ENCODE peak calls at places on chromosomes 13 and 19, in eight cellular contexts. M is left ventricle myocardium inferior, I is PC-3, T is mucosa of gallbladder, C is upper lobe of right lung, Z is HT-29, W is ELF-1, V is activated B cell treated with CpG ODN at 0.5 μM for 24 hours. G is an unnamed sample.

GRCh38 chr19:3651684-3652083 is 25.1 kb upstream of the CACTIN start:
- DNase-seq in Z (no peak), V (no peak), T (no peak), W (no peak), I (no peak), M (no peak), C (no peak), G (no peak)

GRCh38 chr13:60448907-60449510 is 52.0 kb downstream of the TDRD3 start:
- DNase-seq in C (no peak), Z (peak), I (peak), W (no peak), M (no peak), V (no peak), T (peak), G (no peak)

GRCh38 chr13:59211636-59212035 is 952.1 kb downstream of the DIAPH3 start:
- DNase-seq in V (no peak), T (no peak), C (no peak), I (no peak), Z (no peak), M (no peak), W (no peak), G (no peak)

GRCh38 chr19:6227941-6228325 is 51.8 kb downstream of the MLLT1 start:
- DNase-seq in Z (no peak), C (no peak), T (no peak), I (no peak), M (no peak), W (no peak), V (no peak), G (peak)

GRCh38 chr13:112152846-112153245 is 85.9 kb downstream of the SOX1 start:
- DNase-seq in T (no peak), Z (no peak), W (no peak), M (no peak), I (no peak), C (peak), V (no peak), G (no peak)

GRCh38 chr19:3809881-3810707 is 23.9 kb upstream of the MATK start:
- DNase-seq in Z (no peak), V (no peak), T (no peak), I (no peak), M (no peak), C (no peak), W (no peak), G (no peak)

GRCh38 chr13:104477256-104477655 is 1411.0 kb upstream of the SLC10A2 start:
- DNase-seq in M (no peak), I (no peak), V (no peak), W (no peak), C (no peak), Z (no peak), T (no peak), G (no peak)

GRCh38 chr13:109126973-109127615 is 497.7 kb downstream of the MYO16 start:
- DNase-seq in I (no peak), V (no peak), T (no peak), Z (no peak), M (no peak), C (no peak), W (no peak), G (peak)

GRCh38 chr13:54210397-54211050 is 1181.9 kb downstream of the OLFM4 start:
- DNase-seq in Z (no peak), T (no peak), M (no peak), C (no peak), W (peak), V (no peak), I (peak), G (no peak)

GRCh38 chr13:42333613-42334328 is 61.8 kb downstream of the AKAP11 start:
- DNase-seq in I (peak), W (peak), M (no peak), C (no peak), Z (peak), V (no peak), T (no peak), G (no peak)

GRCh38 chr13:113489549-113490495 is 689 bp downstream of the DCUN1D2 start:
- DNase-seq in W (peak), V (no peak), C (no peak), T (no peak), Z (peak), I (peak), M (no peak), G (no peak)

GRCh38 chr19:10553943-10554381 is 10.3 kb downstream of the ATG4D start:
- DNase-seq in W (no peak), Z (no peak), V (peak), C (no peak), I (no peak), M (no peak), T (no peak), G (no peak)

GRCh38 chr13:41356788-41357187 is 45.7 kb downstream of the NAA16 start:
- DNase-seq in T (no peak), C (no peak), M (no peak), I (peak), W (no peak), Z (no peak), V (no peak), G (no peak)

GRCh38 chr13:100203696-100204367 is 114.9 kb downstream of the PCCA start:
- DNase-seq in M (no peak), W (no peak), V (no peak), C (no peak), I (peak), T (no peak), Z (no peak), G (no peak)

GRCh38 chr19:27851543-27852060 is 1361.3 kb downstream of the UQCRFS1 start:
- DNase-seq in V (no peak), M (no peak), I (no peak), C (no peak), W (no peak), Z (no peak), T (no peak), G (no peak)

GRCh38 chr19:47228168-47228936 is 2.6 kb downstream of the BBC3 start:
- DNase-seq in M (peak), W (peak), C (peak), Z (peak), I (no peak), T (no peak), V (peak), G (peak)

GRCh38 chr19:18109731-18110671 is 12.4 kb downstream of the MAST3 start:
- DNase-seq in Z (peak), T (no peak), W (no peak), V (peak), C (peak), M (peak), I (peak), G (peak)

GRCh38 chr13:34021619-34022018 is 203.7 kb downstream of the RFC3 start:
- DNase-seq in T (no peak), Z (no peak), W (no peak), V (no peak), I (no peak), C (no peak), M (no peak), G (no peak)

GRCh38 chr19:54209748-54210494 is 9.3 kb downstream of the RPS9 start:
- DNase-seq in W (no peak), V (no peak), M (peak), C (peak), I (peak), Z (peak), T (peak), G (peak)

G was measured in left lung.